ENCODE peak calls at places on chromosomes 1 and 21, in seven cellular contexts. O, C, H, I, T, U and Z are unnamed samples.

GRCh38 chr1:34681481-34682451 is 73.1 kb upstream of the GJB5 start:
- DNase-seq in O (peak; percentile 29), C (peak; percentile 35), H (peak; percentile 68), I (peak; percentile 66), T (peak; percentile 38), U (no peak), Z (peak; percentile 55)

GRCh38 chr1:197896301-197896700 is 6.1 kb upstream of the C1orf53 start:
- DNase-seq in O (no peak), C (no peak), H (no peak), I (no peak), T (no peak), U (no peak), Z (no peak)

GRCh38 chr1:220528049-220528678 is at the start of gene MARK1:
- DNase-seq in O (peak; percentile 75), C (no peak), H (peak; percentile 30), I (peak; percentile 33), T (peak; percentile 46), U (no peak), Z (peak; percentile 35)

GRCh38 chr1:206890125-206890637 is 7.1 kb upstream of the IL24 start:
- DNase-seq in O (no peak), C (no peak), H (no peak), I (no peak), T (no peak), U (no peak), Z (no peak)

GRCh38 chr1:12229835-12230548 is at the start of gene VPS13D:
- DNase-seq in O (peak; percentile 76), C (peak; percentile 78), H (peak; percentile 77), I (peak; percentile 73), T (peak; percentile 40), U (peak; percentile 76), Z (peak; percentile 83)

GRCh38 chr21:35791541-35792335 is 268.6 kb downstream of the SETD4 start:
- DNase-seq in O (no peak), C (no peak), H (no peak), I (no peak), T (no peak), U (no peak), Z (no peak)

GRCh38 chr1:215076312-215076711 is 6.2 kb upstream of the KCNK2 start:
- DNase-seq in O (no peak), C (no peak), H (no peak), I (no peak), T (peak; percentile 9), U (no peak), Z (no peak)

GRCh38 chr1:97051823-97052222 is 330.2 kb downstream of the PTBP2 start:
- DNase-seq in O (no peak), C (no peak), H (no peak), I (no peak), T (no peak), U (no peak), Z (no peak)

GRCh38 chr1:39988618-39989343 is 33.8 kb downstream of the MFSD2A start:
- DNase-seq in O (no peak), C (no peak), H (no peak), I (no peak), T (no peak), U (no peak), Z (no peak)

GRCh38 chr1:36775716-36776115 is 258.6 kb downstream of the GRIK3 start:
- DNase-seq in O (no peak), C (no peak), H (no peak), I (no peak), T (no peak), U (no peak), Z (no peak)

GRCh38 chr1:80217377-80217986 is 1211.0 kb upstream of the ADGRL4 start:
- DNase-seq in O (peak; percentile 5), C (no peak), H (no peak), I (peak; percentile 8), T (peak; percentile 45), U (no peak), Z (no peak)

GRCh38 chr1:203045336-203045735 is 19.0 kb downstream of the PPFIA4 start:
- DNase-seq in O (no peak), C (no peak), H (no peak), I (no peak), T (no peak), U (no peak), Z (no peak)

GRCh38 chr1:8027748-8028631 is 1.9 kb upstream of the ERRFI1 start:
- DNase-seq in O (no peak), C (no peak), H (no peak), I (no peak), T (no peak), U (no peak), Z (no peak)

GRCh38 chr1:32540589-32540988 is 1.4 kb downstream of the ZBTB8A start:
- DNase-seq in O (peak; percentile 42), C (no peak), H (no peak), I (no peak), T (no peak), U (no peak), Z (no peak)

GRCh38 chr1:208179303-208179702 is 64.9 kb downstream of the PLXNA2 start:
- DNase-seq in O (no peak), C (no peak), H (no peak), I (no peak), T (no peak), U (no peak), Z (peak; percentile 70)

GRCh38 chr1:150876111-150876434 is 326 bp downstream of the ARNT start:
- DNase-seq in O (peak; percentile 34), C (no peak), H (no peak), I (peak; percentile 47), T (peak; percentile 77), U (no peak), Z (no peak)

GRCh38 chr1:11528636-11529121 is 49.7 kb downstream of the DISP3 start:
- DNase-seq in O (no peak), C (no peak), H (no peak), I (no peak), T (no peak), U (no peak), Z (no peak)